ENCODE peak calls at places on chromosomes 5 and 9, in ten cellular contexts. N, X, H, F, W, Z, Q, J, C and U are unnamed samples.
A peak's percentile ranks its signal among the peaks of the same experiment; 100 is the strongest.

GRCh38 chr5:44389410-44389879 is at the start of gene FGF10:
- DNase-seq in N (no peak), X (no peak), H (no peak), F (no peak), W (no peak), Z (no peak), Q (peak; percentile 10), J (no peak), C (no peak), U (no peak)

GRCh38 chr5:78610633-78611032 is 37.9 kb downstream of the LHFPL2 start:
- DNase-seq in N (no peak), X (no peak), H (no peak), F (no peak), W (no peak), Z (no peak), Q (no peak), J (no peak), C (no peak), U (no peak)

GRCh38 chr5:14257995-14258403 is 114.9 kb downstream of the TRIO start:
- DNase-seq in N (no peak), X (no peak), H (no peak), F (no peak), W (no peak), Z (no peak), Q (no peak), J (no peak), C (no peak), U (no peak)

GRCh38 chr9:113299800-113300292 is 3.3 kb downstream of the RNF183 start:
- DNase-seq in N (peak; percentile 17), X (no peak), H (no peak), F (no peak), W (peak; percentile 63), Z (no peak), Q (peak; percentile 44), J (no peak), C (no peak), U (peak; percentile 53)

GRCh38 chr5:141814064-141814982 is 63.9 kb downstream of the PCDH1 start:
- DNase-seq in N (peak; percentile 55), X (peak; percentile 73), H (no peak), F (no peak), W (peak; percentile 39), Z (no peak), Q (no peak), J (no peak), C (peak; percentile 36), U (peak; percentile 43)

GRCh38 chr9:93954436-93955355 is at the start of gene BARX1:
- DNase-seq in N (no peak), X (no peak), H (no peak), F (no peak), W (no peak), Z (peak; percentile 42), Q (no peak), J (no peak), C (no peak), U (no peak)

GRCh38 chr5:74336286-74336685 is 304.2 kb downstream of the ENC1 start:
- DNase-seq in N (no peak), X (no peak), H (no peak), F (no peak), W (no peak), Z (no peak), Q (no peak), J (no peak), C (no peak), U (no peak)

GRCh38 chr5:154794525-154795234 is 39.5 kb downstream of the LARP1 start:
- DNase-seq in N (no peak), X (no peak), H (no peak), F (no peak), W (no peak), Z (no peak), Q (no peak), J (no peak), C (no peak), U (no peak)

GRCh38 chr5:172790496-172790889 is 19.5 kb upstream of the DUSP1 start:
- DNase-seq in N (no peak), X (no peak), H (no peak), F (no peak), W (no peak), Z (no peak), Q (no peak), J (no peak), C (no peak), U (no peak)

GRCh38 chr5:141647242-141647641 is 4.0 kb downstream of the FCHSD1 start:
- DNase-seq in N (no peak), X (no peak), H (no peak), F (no peak), W (no peak), Z (no peak), Q (no peak), J (no peak), C (no peak), U (no peak)

GRCh38 chr5:125409496-125410351 is 663.3 kb upstream of the ZNF608 start:
- DNase-seq in N (no peak), X (no peak), H (no peak), F (no peak), W (peak; percentile 82), Z (no peak), Q (peak; percentile 37), J (no peak), C (no peak), U (no peak)

GRCh38 chr5:68683632-68684035 is 410.2 kb upstream of the SLC30A5 start:
- DNase-seq in N (peak; percentile 91), X (no peak), H (no peak), F (no peak), W (no peak), Z (no peak), Q (no peak), J (peak; percentile 95), C (peak; percentile 97), U (no peak)

GRCh38 chr5:127572930-127573329 is 55.5 kb downstream of the PRRC1 start:
- DNase-seq in N (peak; percentile 6), X (peak; percentile 31), H (no peak), F (no peak), W (no peak), Z (no peak), Q (no peak), J (peak; percentile 6), C (no peak), U (peak; percentile 24)

GRCh38 chr5:177496111-177497010 is 1.0 kb downstream of the PDLIM7 start:
- DNase-seq in N (peak; percentile 86), X (peak; percentile 92), H (peak; percentile 78), F (no peak), W (peak; percentile 16), Z (no peak), Q (peak; percentile 28), J (peak; percentile 89), C (peak; percentile 83), U (peak; percentile 86)

GRCh38 chr9:102867488-102867887 is 127.6 kb upstream of the CYLC2 start:
- DNase-seq in N (peak; percentile 17), X (no peak), H (no peak), F (no peak), W (no peak), Z (no peak), Q (no peak), J (no peak), C (peak; percentile 2), U (no peak)

GRCh38 chr9:87830446-87830845 is 52.2 kb upstream of the SPATA31E1 start:
- DNase-seq in N (no peak), X (no peak), H (no peak), F (no peak), W (no peak), Z (no peak), Q (no peak), J (no peak), C (peak; percentile 64), U (peak; percentile 11)

GRCh38 chr9:68690088-68690487 is 15.0 kb upstream of the PIP5K1B start:
- DNase-seq in N (no peak), X (no peak), H (peak; percentile 22), F (no peak), W (no peak), Z (no peak), Q (no peak), J (no peak), C (no peak), U (no peak)